ENCODE peak calls at places on chromosomes 4 and X, in eight cellular contexts. H is colonic mucosa, E is lower leg skin, I is astrocyte, G is cardiac fibroblast, K is adrenal gland, B is BJ, X is HepG2. U is an unnamed sample.

GRCh38 chr4:151223465-151223864 is 53.5 kb upstream of the PRSS48 start:
- DNase-seq in H (no peak), E (no peak), I (no peak), G (no peak), K (no peak), B (no peak), X (no peak), U (no peak)

GRCh38 chr4:100511906-100512305 is 5.9 kb downstream of the EMCN start:
- DNase-seq in H (no peak), E (no peak), I (no peak), G (no peak), K (no peak), B (no peak), X (no peak), U (no peak)

GRCh38 chr4:139595989-139596679 is 40.1 kb upstream of the SETD7 start:
- DNase-seq in H (no peak), E (peak; percentile 84), I (peak; percentile 34), G (peak; percentile 82), K (no peak), B (no peak), X (no peak), U (no peak)

GRCh38 chr4:85747871-85748491 is 273.0 kb downstream of the ARHGAP24 start:
- DNase-seq in H (peak; percentile 43), E (no peak), I (peak; percentile 61), G (peak; percentile 92), K (peak; percentile 73), B (no peak), X (peak; percentile 53), U (no peak)

GRCh38 chr4:78691971-78692814 is 84.0 kb upstream of the BMP2K start:
- DNase-seq in H (no peak), E (peak; percentile 16), I (no peak), G (peak; percentile 6), K (peak; percentile 58), B (no peak), X (no peak), U (no peak)

GRCh38 chrX:109911046-109911445 is 91.9 kb upstream of the TMEM164 start:
- DNase-seq in H (no peak), E (no peak), I (no peak), G (peak; percentile 40), K (no peak), B (no peak), X (no peak), U (no peak)

GRCh38 chrX:9341305-9342201 is 123.3 kb upstream of the TBL1X start:
- DNase-seq in H (peak; percentile 72), E (peak; percentile 34), I (peak; percentile 22), G (peak; percentile 69), K (peak; percentile 76), B (no peak), X (no peak), U (no peak)

GRCh38 chr4:15811703-15812325 is 33.7 kb downstream of the CD38 start:
- DNase-seq in H (no peak), E (no peak), I (no peak), G (no peak), K (no peak), B (no peak), X (no peak), U (no peak)

GRCh38 chr4:73211968-73212367 is 46.6 kb downstream of the ANKRD17 start:
- DNase-seq in H (no peak), E (no peak), I (no peak), G (no peak), K (no peak), B (no peak), X (no peak), U (no peak)

GRCh38 chr4:168797176-168797575 is 212.9 kb downstream of the CBR4 start:
- DNase-seq in H (no peak), E (no peak), I (peak; percentile 92), G (peak; percentile 88), K (no peak), B (peak; percentile 42), X (peak; percentile 56), U (no peak)

GRCh38 chr4:6492861-6493667 is 20.6 kb upstream of the PPP2R2C start:
- DNase-seq in H (peak; percentile 9), E (no peak), I (no peak), G (no peak), K (peak; percentile 35), B (no peak), X (no peak), U (no peak)

GRCh38 chrX:115895678-115896329 is 274.7 kb upstream of the AGTR2 start:
- DNase-seq in H (no peak), E (no peak), I (no peak), G (no peak), K (no peak), B (no peak), X (peak; percentile 3), U (no peak)

GRCh38 chr4:47855350-47855749 is 17.5 kb upstream of the CORIN start:
- DNase-seq in H (no peak), E (peak; percentile 69), I (peak; percentile 68), G (peak; percentile 66), K (no peak), B (peak; percentile 81), X (no peak), U (no peak)
- TF ChIP-seq CTCF in H (no peak), E (no peak), I (no peak), G (no peak), K (no peak), B (no peak), X (no peak), U (no peak)

GRCh38 chr4:119628281-119629141 is at the start of gene PDE5A:
- DNase-seq in H (peak; percentile 88), E (peak; percentile 56), I (peak; percentile 60), G (peak; percentile 77), K (peak; percentile 83), B (no peak), X (peak; percentile 46), U (no peak)
- H3K4me3 ChIP-seq in H (peak within 1 kb of the TSS; percentile 64), E (peak within 1 kb of the TSS; percentile 82), I (peak within 1 kb of the TSS; percentile 77), G (peak within 1 kb of the TSS; percentile 81), K (peak within 1 kb of the TSS; percentile 49), B (peak within 1 kb of the TSS; percentile 74), X (peak within 1 kb of the TSS; percentile 74), U (peak within 1 kb of the TSS; percentile 73)

DNA sequence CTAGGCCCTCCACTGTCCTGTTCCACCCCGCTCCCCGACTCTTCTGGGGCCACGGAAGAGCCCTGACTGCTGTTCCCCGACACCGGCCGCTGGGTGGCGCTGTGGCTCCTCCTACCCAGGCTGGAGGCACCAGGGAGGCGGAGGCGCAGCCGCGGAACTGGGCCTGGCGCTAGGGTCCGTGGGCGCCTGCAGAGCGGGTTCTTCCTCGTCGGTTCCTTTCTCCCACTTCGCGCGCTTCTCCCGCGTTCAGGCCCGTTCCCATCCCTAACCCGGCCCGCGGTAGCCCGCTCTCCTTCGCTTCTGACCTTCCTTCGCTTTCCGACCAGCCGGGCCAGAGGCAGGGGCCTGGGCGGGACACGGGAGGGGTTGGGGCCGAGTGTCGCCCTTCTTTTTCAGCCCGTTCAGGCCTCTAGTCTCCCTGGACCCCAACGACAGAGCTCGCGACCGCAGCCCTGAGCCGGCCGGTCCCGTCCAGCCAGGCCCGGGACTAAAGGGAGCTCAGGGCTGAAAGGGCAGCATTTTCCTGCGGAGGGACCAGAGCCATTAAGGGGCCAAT is 34.3 kb downstream of the NALF2 start:
- DNase-seq in H (peak; percentile 71), E (peak; percentile 29), I (no peak), G (peak; percentile 59), K (peak; percentile 83), B (no peak), X (peak; percentile 52), U (no peak)
- TF ChIP-seq CTCF in H (peak; percentile 47), E (no peak), I (peak; percentile 27), G (peak; percentile 68), K (peak; percentile 80), B (peak; percentile 74), X (peak; percentile 97), U (peak; percentile 69)

GRCh38 chr4:120070191-120070590 is 3.5 kb upstream of the MAD2L1 start:
- DNase-seq in H (no peak), E (no peak), I (no peak), G (peak; percentile 46), K (no peak), B (peak; percentile 9), X (no peak), U (no peak)
- H3K4me3 ChIP-seq in H (no peak overlapping the region), E (no peak overlapping the region), I (no peak overlapping the region), G (no peak overlapping the region), K (no peak overlapping the region), B (no peak overlapping the region), X (no peak overlapping the region), U (no peak overlapping the region)

DNA sequence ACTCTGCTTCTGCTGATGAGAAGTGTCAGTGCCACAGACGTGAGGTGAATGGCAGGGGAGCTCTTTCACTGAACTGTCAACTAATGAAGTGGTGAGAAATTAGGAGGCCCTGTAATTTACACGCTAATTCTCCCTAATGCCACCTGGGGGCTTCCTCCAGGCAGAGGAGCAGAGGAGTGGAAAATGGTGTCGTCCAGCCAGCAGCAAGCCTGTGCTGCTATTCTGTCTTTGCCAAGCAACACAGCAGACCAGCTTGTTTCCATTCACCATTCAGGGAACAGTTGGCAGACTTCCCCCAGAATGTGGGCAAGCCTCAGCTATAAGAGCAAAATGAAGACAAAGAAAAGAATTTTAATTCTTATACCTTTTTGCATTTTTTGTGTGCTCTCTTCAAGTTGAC is 245.2 kb upstream of the TET2 start:
- DNase-seq in H (no peak), E (no peak), I (peak; percentile 46), G (no peak), K (no peak), B (no peak), X (no peak), U (no peak)
- TF ChIP-seq CTCF in H (no peak), E (no peak), I (no peak), G (no peak), K (no peak), B (no peak), X (no peak), U (peak; percentile 13)

GRCh38 chr4:122099896-122100295 is 52.2 kb upstream of the BLTP1 start:
- DNase-seq in H (no peak), E (no peak), I (peak; percentile 73), G (peak; percentile 7), K (no peak), B (peak; percentile 35), X (no peak), U (no peak)
- H3K4me3 ChIP-seq in H (no peak overlapping the region), E (no peak overlapping the region), I (no peak overlapping the region), G (no peak overlapping the region), K (no peak overlapping the region), B (no peak overlapping the region), X (no peak overlapping the region), U (no peak overlapping the region)

DNA sequence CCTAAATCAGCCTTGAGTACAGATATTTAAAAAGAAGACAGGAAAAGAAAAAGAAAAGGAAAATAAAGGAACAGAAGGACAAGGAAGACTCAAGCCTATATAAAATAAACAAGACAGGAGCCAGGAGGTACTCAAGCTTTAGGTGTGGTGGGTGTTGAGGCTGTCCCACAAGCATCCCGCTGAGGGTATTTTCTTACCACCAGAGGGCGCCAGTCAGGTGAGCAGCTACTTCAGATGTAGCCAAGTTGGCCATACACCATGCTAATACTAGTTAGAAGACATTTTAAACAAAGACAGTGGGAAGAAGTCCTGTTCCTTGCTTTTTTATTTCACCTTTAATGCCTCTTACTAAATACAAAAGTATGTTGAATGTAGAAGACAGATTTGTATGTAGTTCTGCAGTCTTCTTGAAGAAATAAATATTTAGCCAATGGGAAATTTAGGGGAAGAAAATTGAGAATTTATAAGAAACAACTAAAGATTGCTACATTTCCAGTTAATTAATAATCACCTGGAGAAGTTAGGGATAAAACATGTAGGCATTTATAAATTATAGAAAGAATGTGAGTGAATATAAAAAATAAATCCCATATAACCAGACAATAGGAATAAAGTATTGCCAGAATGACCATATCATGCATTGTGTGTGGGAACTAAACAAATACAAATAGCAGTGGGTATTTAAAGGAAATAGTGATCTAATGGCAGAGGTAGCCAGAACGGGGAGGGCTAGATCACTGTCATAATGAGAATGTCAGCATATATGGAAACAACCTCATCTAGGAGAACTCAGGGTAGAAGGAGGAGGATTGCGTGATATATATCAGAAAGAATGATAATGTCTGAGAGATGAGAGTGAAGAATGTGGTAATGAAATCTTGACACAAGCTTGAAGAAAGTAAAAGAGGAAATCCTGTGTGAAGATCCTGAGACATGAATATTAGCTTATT is 71.0 kb downstream of the MTHFD2L start:
- DNase-seq in H (peak; percentile 85), E (peak; percentile 61), I (peak; percentile 37), G (peak; percentile 94), K (peak; percentile 87), B (no peak), X (peak; percentile 58), U (no peak)
- TF ChIP-seq CTCF in H (peak; percentile 89), E (no peak), I (peak; percentile 80), G (peak; percentile 92), K (peak; percentile 68), B (peak; percentile 83), X (peak; percentile 74), U (peak; percentile 96)

U was measured in epithelial cell of proximal tubule.